ENCODE peak calls at places on chromosomes 13 and 19, in four cellular contexts. F is K562, T is GM12878, L is HepG2. C is an unnamed sample.

GRCh38 chr19:56245062-56245740 is 27.3 kb upstream of the EDDM13 start:
- DNase-seq in L (no peak), T (no peak), F (no peak), C (no peak)

GRCh38 chr19:30669329-30670010 is 297.3 kb downstream of the ZNF536 start:
- DNase-seq in T (no peak), F (peak; percentile 47), L (peak; percentile 30), C (peak; percentile 71)

GRCh38 chr19:38851622-38852230 is 1.9 kb upstream of the HNRNPL start:
- DNase-seq in T (no peak), F (peak; percentile 92), L (peak; percentile 79), C (peak; percentile 82)

GRCh38 chr19:7293795-7294570 is at the start of gene INSR:
- DNase-seq in L (peak; percentile 83), T (peak; percentile 54), F (peak; percentile 94), C (peak; percentile 94)

GRCh38 chr19:34963531-34964406 is at the start of gene ZNF792:
- DNase-seq in L (peak; percentile 56), F (peak; percentile 78), T (no peak), C (peak; percentile 75)

GRCh38 chr13:31749929-31750328 is 10.6 kb downstream of the RXFP2 start:
- DNase-seq in T (no peak), L (no peak), F (no peak), C (no peak)

GRCh38 chr19:45144431-45145269 is 16.1 kb downstream of the NKPD1 start:
- DNase-seq in L (no peak), T (no peak), F (no peak), C (no peak)

GRCh38 chr19:55024111-55024510 is 14.0 kb downstream of the GP6 start:
- DNase-seq in T (no peak), F (no peak), L (no peak), C (no peak)

GRCh38 chr19:12774588-12775555 is at the start of gene HOOK2:
- DNase-seq in T (no peak), L (no peak), F (no peak), C (no peak)

GRCh38 chr19:13172335-13173128 is 22.3 kb downstream of the IER2 start:
- DNase-seq in T (no peak), F (peak; percentile 67), L (no peak), C (peak; percentile 15)

DNA sequence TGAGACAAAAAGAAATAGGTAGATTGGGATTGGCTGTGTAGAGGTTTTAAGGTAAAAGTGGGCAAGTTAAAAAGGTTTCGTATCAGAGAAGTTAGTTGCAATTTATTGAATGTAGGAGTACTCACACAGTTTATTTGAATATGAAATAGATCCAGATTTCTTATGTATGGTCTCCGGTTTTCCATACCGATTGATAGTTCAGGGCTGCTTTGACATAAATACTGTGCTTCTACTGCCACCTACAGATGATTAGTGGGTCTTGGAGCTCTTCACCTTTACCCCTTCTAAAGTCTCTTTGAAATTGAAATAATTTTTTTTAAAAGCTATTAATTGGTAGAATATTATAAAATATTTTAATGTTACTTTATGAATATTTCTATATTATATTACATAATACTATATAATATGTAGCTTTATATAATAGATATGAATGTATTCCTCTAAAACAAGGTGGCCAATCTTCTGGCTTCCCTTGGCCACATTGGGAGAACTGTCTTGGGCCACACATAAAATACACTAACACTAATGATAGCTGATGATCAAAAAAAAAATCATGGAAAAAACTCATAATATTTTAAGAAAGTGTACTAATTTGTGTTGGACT is 7.7 kb upstream of the GPR18 start:
- DNase-seq in F (peak; percentile 32), L (peak; percentile 46), T (no peak), C (peak; percentile 45)
- TF ChIP-seq BHLHE40 in F (no peak), L (no peak), T (no peak), C (no peak)

GRCh38 chr13:51311957-51312520 is 27.5 kb upstream of the SERPINE3 start:
- DNase-seq in F (no peak), L (no peak), T (no peak), C (no peak)

GRCh38 chr13:51315658-51316057 is 23.8 kb upstream of the SERPINE3 start:
- DNase-seq in L (no peak), T (no peak), F (no peak), C (no peak)

GRCh38 chr13:51317262-51317661 is 22.2 kb upstream of the SERPINE3 start:
- DNase-seq in F (no peak), L (no peak), T (no peak), C (no peak)

GRCh38 chr13:51311271-51311670 is 28.2 kb upstream of the SERPINE3 start:
- DNase-seq in L (no peak), F (no peak), T (no peak), C (no peak)

GRCh38 chr13:51313619-51314018 is 25.9 kb upstream of the SERPINE3 start:
- DNase-seq in L (no peak), T (no peak), F (no peak), C (no peak)
- TF ChIP-seq TARDBP in L (no peak), T (no peak), F (no peak), C (no peak)

GRCh38 chr13:21973437-21974125 is 302.7 kb downstream of the FGF9 start:
- DNase-seq in L (no peak), T (no peak), F (no peak), C (no peak)

GRCh38 chr13:21971662-21972635 is 301.1 kb downstream of the FGF9 start:
- DNase-seq in T (no peak), L (no peak), F (no peak), C (no peak)

GRCh38 chr13:21967871-21968270 is 297.0 kb downstream of the FGF9 start:
- DNase-seq in T (no peak), L (no peak), F (no peak), C (no peak)

GRCh38 chr13:21970172-21970571 is 299.3 kb downstream of the FGF9 start:
- DNase-seq in T (no peak), F (no peak), L (no peak), C (no peak)

GRCh38 chr13:21970918-21971317 is 300.0 kb downstream of the FGF9 start:
- DNase-seq in L (no peak), T (no peak), F (no peak), C (no peak)
- TF ChIP-seq FOXK2 in L (no peak), T (no peak), F (no peak), C (no peak)

DNA sequence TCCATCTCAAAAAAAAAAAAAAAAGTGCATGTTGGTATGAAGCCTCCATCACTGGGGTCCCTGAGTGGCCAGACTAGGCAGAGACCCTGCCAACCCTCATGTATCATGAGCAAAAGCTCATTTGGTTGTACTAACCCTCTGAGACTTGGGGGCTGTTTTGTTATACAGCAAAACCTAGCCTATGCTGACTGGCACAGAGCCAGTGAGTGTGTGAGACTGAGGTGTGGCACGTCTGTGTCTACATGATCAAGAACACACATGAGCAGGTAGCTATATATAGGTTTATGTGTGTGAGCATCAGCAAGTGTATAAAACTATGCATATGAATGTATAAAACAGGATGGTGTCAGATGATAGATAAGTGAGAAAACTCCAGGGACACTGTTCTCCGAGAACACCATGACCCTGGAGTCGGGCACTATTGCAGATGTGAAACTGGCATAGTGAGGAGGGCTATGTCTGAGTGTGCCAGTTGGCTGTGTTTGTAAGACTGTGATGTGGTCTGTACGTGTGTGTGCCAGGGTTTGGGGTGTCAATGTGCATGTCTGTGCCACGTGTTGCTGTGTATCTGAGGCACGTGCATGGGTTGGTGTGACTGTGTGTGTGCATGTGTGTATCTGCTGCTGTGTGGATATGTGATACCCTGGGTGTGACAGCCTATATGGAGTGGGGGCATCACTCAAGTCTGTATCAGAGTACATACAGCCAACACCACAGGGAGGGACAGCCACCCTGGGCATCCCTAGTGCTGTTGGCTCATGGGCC is 44.5 kb downstream of the OLFM2 start:
- DNase-seq in F (no peak), T (no peak), L (no peak), C (no peak)
- TF ChIP-seq BHLHE40 in F (no peak), T (no peak), L (no peak), C (no peak)

GRCh38 chr19:3586707-3587346 is 1.5 kb downstream of the GIPC3 start:
- DNase-seq in F (no peak), T (no peak), L (no peak), C (no peak)
- TF ChIP-seq TARDBP in F (no peak), T (no peak), L (no peak), C (no peak)

GRCh38 chr19:4691383-4691782 is 21.2 kb upstream of the MYDGF start:
- DNase-seq in F (no peak), T (no peak), L (no peak), C (no peak)

GRCh38 chr19:4693078-4693350 is 22.9 kb upstream of the MYDGF start:
- DNase-seq in L (no peak), F (no peak), T (no peak), C (no peak)

GRCh38 chr19:4693471-4694121 is 23.5 kb upstream of the MYDGF start:
- DNase-seq in F (no peak), L (no peak), T (no peak), C (no peak)

GRCh38 chr19:4694211-4694987 is 24.3 kb upstream of the MYDGF start:
- DNase-seq in T (no peak), F (peak; percentile 69), L (no peak), C (no peak)

DNA sequence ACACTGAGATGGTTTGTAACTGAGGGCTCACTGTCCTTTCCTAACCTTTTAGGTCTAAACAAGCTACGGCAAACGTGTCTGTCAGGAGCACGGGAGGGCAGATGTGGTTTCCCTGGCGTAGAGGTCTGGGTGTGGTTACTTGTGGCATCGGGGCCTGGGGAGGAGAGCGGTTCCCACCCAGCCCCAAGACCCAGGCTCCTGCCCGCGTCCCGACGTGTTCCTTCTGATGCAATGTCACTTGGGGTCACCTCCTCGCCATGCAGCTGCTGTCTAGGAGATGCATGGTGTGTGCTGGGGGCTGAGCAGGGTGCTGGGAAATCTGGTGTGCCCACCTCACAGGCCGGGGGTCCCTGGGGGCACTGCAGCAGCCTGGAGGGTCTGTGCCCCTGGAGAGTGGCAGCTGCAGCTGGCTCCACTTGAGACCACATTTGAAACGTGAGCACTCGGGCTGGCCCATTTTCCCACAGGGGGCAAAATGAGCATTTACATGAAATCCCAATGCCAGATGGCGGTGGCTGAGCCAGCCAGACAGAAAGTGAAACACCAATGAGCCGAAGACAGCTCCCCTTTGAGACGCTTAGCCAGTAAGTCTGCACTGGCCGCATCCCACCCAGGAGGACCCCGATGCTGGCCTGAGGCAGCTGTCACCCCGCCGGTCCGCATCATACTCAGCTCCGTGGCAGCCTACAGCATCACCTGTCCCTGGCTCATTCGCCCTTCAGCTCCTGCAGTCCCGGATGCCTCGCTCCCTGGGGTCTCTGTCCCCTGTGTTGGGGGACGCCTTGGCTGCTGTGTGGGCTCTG is 22.3 kb upstream of the MYDGF start:
- DNase-seq in T (no peak), F (no peak), L (no peak), C (no peak)
- TF ChIP-seq FOXK2 in T (no peak), F (no peak), L (no peak), C (no peak)

GRCh38 chr13:28531195-28531955 is 36.4 kb upstream of the FLT1 start:
- DNase-seq in L (no peak), T (no peak), F (no peak), C (peak; percentile 61)
- TF ChIP-seq BHLHE40 in L (no peak), T (no peak), F (no peak), C (no peak)

GRCh38 chr13:44710576-44710975 is 134.4 kb upstream of the TSC22D1 start:
- DNase-seq in F (no peak), T (peak; percentile 5), L (no peak), C (no peak)
- TF ChIP-seq TARDBP in F (no peak), T (no peak), L (no peak), C (no peak)

GRCh38 chr13:26041476-26041875 is 10.3 kb downstream of the SHISA2 start:
- DNase-seq in F (no peak), L (no peak), T (no peak), C (no peak)

GRCh38 chr13:26038931-26039475 is 12.8 kb downstream of the SHISA2 start:
- DNase-seq in L (no peak), F (no peak), T (no peak), C (no peak)

GRCh38 chr13:26036383-26036782 is 15.4 kb downstream of the SHISA2 start:
- DNase-seq in T (no peak), F (no peak), L (no peak), C (no peak)

GRCh38 chr13:26034018-26034417 is 17.8 kb downstream of the SHISA2 start:
- DNase-seq in L (no peak), T (no peak), F (no peak), C (no peak)

GRCh38 chr13:26037302-26037701 is 14.5 kb downstream of the SHISA2 start:
- DNase-seq in L (no peak), F (peak; percentile 35), T (no peak), C (peak; percentile 55)
- TF ChIP-seq FOXK2 in L (no peak), F (no peak), T (no peak), C (no peak)